ENCODE peak calls at places on chromosomes 11 and 22, in six cellular contexts. J is neural crest cell, F is epithelial cell of esophagus, L is glutamatergic neuron, P is body of pancreas, B is HepG2. R is an unnamed sample.

GRCh38 chr22:46842606-46843005 is 80.2 kb downstream of the TBC1D22A start:
- DNase-seq in J (no peak), F (peak; percentile 95), L (no peak), P (no peak), B (no peak), R (no peak)

GRCh38 chr11:1289211-1289935 is 20.1 kb downstream of the TOLLIP start:
- DNase-seq in J (no peak), F (no peak), L (no peak), P (no peak), B (no peak), R (no peak)

GRCh38 chr22:49014227-49015201 is 813.2 kb downstream of the BRD1 start:
- DNase-seq in J (no peak), F (no peak), L (no peak), P (no peak), B (no peak), R (no peak)

GRCh38 chr11:35367491-35367890 is 51.9 kb downstream of the SLC1A2 start:
- DNase-seq in J (no peak), F (peak; percentile 56), L (no peak), P (no peak), B (no peak), R (no peak)

GRCh38 chr11:102488208-102488607 is 35.6 kb upstream of the TMEM123 start:
- DNase-seq in J (no peak), F (no peak), L (no peak), P (no peak), B (no peak), R (no peak)

GRCh38 chr11:69911310-69912160 is 92.3 kb upstream of the FGF3 start:
- DNase-seq in J (no peak), F (no peak), L (peak; percentile 19), P (peak; percentile 34), B (no peak), R (no peak)

GRCh38 chr22:45468872-45469572 is 33.7 kb upstream of the FBLN1 start:
- DNase-seq in J (no peak), F (peak; percentile 81), L (no peak), P (no peak), B (no peak), R (peak; percentile 20)

GRCh38 chr22:42271191-42271813 is 849 bp upstream of the TCF20 start:
- DNase-seq in J (no peak), F (no peak), L (no peak), P (no peak), B (no peak), R (no peak)

GRCh38 chr11:122690801-122691649 is 35.5 kb downstream of the UBASH3B start:
- DNase-seq in J (no peak), F (no peak), L (no peak), P (no peak), B (no peak), R (no peak)

GRCh38 chr11:47980907-47981621 is 705 bp downstream of the PTPRJ start:
- DNase-seq in J (peak; percentile 63), F (peak; percentile 29), L (peak; percentile 73), P (peak; percentile 72), B (no peak), R (no peak)

GRCh38 chr22:38424525-38425080 is 30.4 kb downstream of the KCNJ4 start:
- DNase-seq in J (no peak), F (no peak), L (no peak), P (no peak), B (no peak), R (no peak)

GRCh38 chr11:19279455-19279854 is 38.7 kb upstream of the E2F8 start:
- DNase-seq in J (no peak), F (no peak), L (no peak), P (no peak), B (no peak), R (no peak)

GRCh38 chr11:84130646-84131427 is 844.7 kb upstream of the CCDC90B start:
- DNase-seq in J (no peak), F (peak; percentile 31), L (no peak), P (no peak), B (no peak), R (no peak)

GRCh38 chr11:70063555-70063954 is 14.6 kb upstream of the ANO1 start:
- DNase-seq in J (no peak), F (peak; percentile 88), L (no peak), P (no peak), B (no peak), R (no peak)

GRCh38 chr22:28229566-28230483 is 310.8 kb upstream of the PITPNB start:
- DNase-seq in J (no peak), F (no peak), L (no peak), P (no peak), B (no peak), R (no peak)

GRCh38 chr11:78384231-78384630 is 33.4 kb downstream of the GAB2 start:
- DNase-seq in J (no peak), F (no peak), L (no peak), P (no peak), B (no peak), R (no peak)

GRCh38 chr11:57974830-57975229 is 48.9 kb upstream of the OR9Q1 start:
- DNase-seq in J (no peak), F (no peak), L (no peak), P (no peak), B (no peak), R (no peak)

GRCh38 chr22:38799265-38800002 is 5.5 kb upstream of the DNAL4 start:
- DNase-seq in J (no peak), F (peak; percentile 18), L (no peak), P (no peak), B (no peak), R (no peak)

GRCh38 chr11:104191124-104191523 is 27.2 kb upstream of the PDGFD start:
- DNase-seq in J (no peak), F (no peak), L (no peak), P (no peak), B (no peak), R (no peak)

GRCh38 chr11:64025205-64025604 is 10.5 kb upstream of the FLRT1 start:
- DNase-seq in J (no peak), F (no peak), L (peak; percentile 44), P (no peak), B (no peak), R (no peak)

GRCh38 chr22:44190381-44190976 is 9.8 kb downstream of the PARVG start:
- DNase-seq in J (no peak), F (no peak), L (no peak), P (no peak), B (no peak), R (no peak)

GRCh38 chr11:110463153-110463552 is 33.4 kb downstream of the FDX1 start:
- DNase-seq in J (peak; percentile 39), F (peak; percentile 60), L (peak; percentile 82), P (no peak), B (no peak), R (no peak)

GRCh38 chr11:113474362-113475159 is 637 bp downstream of the DRD2 start:
- DNase-seq in J (peak; percentile 97), F (peak; percentile 87), L (peak; percentile 66), P (peak; percentile 79), B (peak; percentile 28), R (peak; percentile 41)

GRCh38 chr22:24578355-24579241 is 14.3 kb downstream of the LRRC75B start:
- DNase-seq in J (no peak), F (peak; percentile 98), L (no peak), P (no peak), B (peak; percentile 98), R (no peak)

GRCh38 chr11:17921620-17922473 is 91.0 kb downstream of the SERGEF start:
- DNase-seq in J (no peak), F (peak; percentile 43), L (peak; percentile 23), P (peak; percentile 5), B (no peak), R (no peak)

GRCh38 chr11:62433553-62434301 is 14.9 kb downstream of the SCGB1A1 start:
- DNase-seq in J (no peak), F (no peak), L (no peak), P (peak; percentile 33), B (no peak), R (no peak)
- TF ChIP-seq CTCF in J (no peak), F (no peak), L (no peak), P (no peak), B (no peak), R (no peak)

DNA sequence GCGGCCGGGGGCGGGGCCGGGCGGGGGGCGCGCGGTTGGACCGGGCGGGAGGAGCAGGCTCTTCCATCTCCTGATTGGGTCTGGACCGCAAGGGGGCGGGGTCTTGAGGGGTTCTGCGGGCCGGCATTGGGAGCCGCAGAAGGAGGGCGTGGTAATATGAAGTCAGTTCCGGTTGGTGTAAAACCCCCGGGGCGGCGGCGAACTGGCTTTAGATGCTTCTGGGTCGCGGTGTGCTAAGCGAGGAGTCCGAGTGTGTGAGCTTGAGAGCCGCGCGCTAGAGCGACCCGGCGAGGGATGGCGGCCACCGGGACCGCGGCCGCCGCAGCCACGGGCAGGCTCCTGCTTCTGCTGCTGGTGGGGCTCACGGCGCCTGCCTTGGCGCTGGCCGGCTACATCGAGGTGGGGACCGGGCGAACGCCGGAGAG is at the start of gene APLP2:
- DNase-seq in J (peak; percentile 97), F (peak; percentile 99), L (peak; percentile 99), P (peak; percentile 99), B (peak; percentile 97), R (peak; percentile 96)
- TF ChIP-seq CTCF in J (no peak), F (no peak), L (no peak), P (no peak), B (peak; percentile 10), R (no peak)

GRCh38 chr11:75576445-75577049 is 14.5 kb downstream of the SERPINH1 start:
- DNase-seq in J (no peak), F (no peak), L (no peak), P (peak; percentile 42), B (no peak), R (no peak)

GRCh38 chr11:75577198-75577597 is 15.1 kb downstream of the SERPINH1 start:
- DNase-seq in J (peak; percentile 52), F (no peak), L (peak; percentile 69), P (peak; percentile 74), B (no peak), R (no peak)

GRCh38 chr11:75572744-75573143 is 10.7 kb downstream of the SERPINH1 start:
- DNase-seq in J (no peak), F (no peak), L (no peak), P (no peak), B (no peak), R (no peak)

GRCh38 chr11:75576017-75576416 is 14.0 kb downstream of the SERPINH1 start:
- DNase-seq in J (no peak), F (no peak), L (no peak), P (no peak), B (no peak), R (no peak)

GRCh38 chr11:75574698-75575265 is 12.7 kb downstream of the SERPINH1 start:
- DNase-seq in J (no peak), F (no peak), L (no peak), P (no peak), B (no peak), R (no peak)
- TF ChIP-seq CTCF in J (no peak), F (no peak), L (no peak), P (no peak), B (peak; percentile 34), R (no peak)

DNA sequence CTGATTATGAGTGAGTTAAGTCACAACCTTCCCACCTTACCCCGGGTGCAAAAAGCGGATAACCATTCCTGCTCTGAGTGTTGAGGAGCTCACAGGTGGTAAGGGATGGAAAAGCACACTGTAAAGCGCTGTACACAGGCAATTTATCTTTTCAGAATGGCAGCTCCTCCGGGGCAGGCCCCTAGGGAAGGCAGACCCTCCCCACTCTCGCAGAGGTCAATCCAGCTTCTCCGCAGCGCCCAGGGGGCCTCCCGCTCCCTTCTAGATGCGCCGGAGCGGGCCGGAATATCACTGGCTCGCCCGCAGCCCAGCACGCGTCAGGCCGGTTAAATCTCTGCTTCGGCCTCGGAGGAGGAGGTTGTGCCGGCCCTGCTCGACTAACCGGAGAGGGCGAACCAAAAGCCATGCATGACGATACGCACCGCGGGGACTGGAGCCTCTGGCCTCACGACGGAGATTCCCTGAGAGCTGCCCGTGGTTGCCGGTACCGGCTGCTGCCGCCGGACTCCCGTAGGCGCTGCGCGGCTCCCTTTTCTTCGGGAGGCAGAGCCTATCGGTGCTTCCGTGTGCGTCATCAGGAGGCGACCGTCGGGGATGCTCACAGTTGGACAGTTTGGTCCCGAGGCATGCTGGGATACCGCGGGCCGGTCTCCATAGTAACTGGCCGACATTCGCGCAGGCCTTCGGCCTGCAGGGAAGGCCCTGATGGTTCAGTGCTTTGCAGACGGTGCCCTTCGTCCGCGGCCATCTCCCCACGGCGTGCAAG is at the start of gene BRMS1:
- DNase-seq in J (peak; percentile 92), F (peak; percentile 98), L (peak; percentile 96), P (peak; percentile 99), B (peak; percentile 94), R (peak; percentile 98)
- TF ChIP-seq CTCF in J (peak; percentile 15), F (peak; percentile 19), L (no peak), P (peak; percentile 55), B (peak; percentile 35), R (no peak)